ENCODE peak calls at places on chromosomes 13 and 19, in nine cellular contexts. One of them, this sample, is unnamed.

GRCh38 chr19:13095393-13095784 is 7.3 kb downstream of the LYL1 start:
- DNase-seq in skeletal muscle cell: no peak
- DNase-seq in mucosa of gallbladder: no peak
- DNase-seq in neuronal stem cell: no peak
- DNase-seq in NCI-H446: no peak
- DNase-seq in activated naive CD4-positive, alpha-beta T cell treated with anti-CD3 and anti-CD28 coated beads for 36 hours: peak; percentile 12
- DNase-seq in putamen: no peak
- DNase-seq in progenitor cell of endocrine pancreas: no peak
- DNase-seq in adrenal gland: no peak
- DNase-seq in this sample: no peak

GRCh38 chr19:18489627-18490184 is 32.2 kb downstream of the ELL start:
- DNase-seq in skeletal muscle cell: no peak
- DNase-seq in mucosa of gallbladder: no peak
- DNase-seq in neuronal stem cell: no peak
- DNase-seq in NCI-H446: no peak
- DNase-seq in activated naive CD4-positive, alpha-beta T cell treated with anti-CD3 and anti-CD28 coated beads for 36 hours: no peak
- DNase-seq in putamen: no peak
- DNase-seq in progenitor cell of endocrine pancreas: no peak
- DNase-seq in adrenal gland: no peak
- DNase-seq in this sample: no peak

GRCh38 chr13:43573361-43573740 is 213.4 kb downstream of the ENOX1 start:
- DNase-seq in skeletal muscle cell: no peak
- DNase-seq in mucosa of gallbladder: no peak
- DNase-seq in neuronal stem cell: no peak
- DNase-seq in NCI-H446: no peak
- DNase-seq in activated naive CD4-positive, alpha-beta T cell treated with anti-CD3 and anti-CD28 coated beads for 36 hours: no peak
- DNase-seq in putamen: no peak
- DNase-seq in progenitor cell of endocrine pancreas: no peak
- DNase-seq in adrenal gland: no peak
- DNase-seq in this sample: no peak

GRCh38 chr19:52336117-52336811 is at the start of gene ZNF610:
- DNase-seq in skeletal muscle cell: peak; percentile 53
- DNase-seq in mucosa of gallbladder: peak; percentile 94
- DNase-seq in neuronal stem cell: peak; percentile 66
- DNase-seq in NCI-H446: no peak
- DNase-seq in activated naive CD4-positive, alpha-beta T cell treated with anti-CD3 and anti-CD28 coated beads for 36 hours: peak; percentile 94
- DNase-seq in putamen: peak; percentile 90
- DNase-seq in progenitor cell of endocrine pancreas: peak; percentile 89
- DNase-seq in adrenal gland: peak; percentile 89
- DNase-seq in this sample: peak; percentile 89

GRCh38 chr19:15313649-15314279 is 18.6 kb downstream of the BRD4 start:
- DNase-seq in skeletal muscle cell: no peak
- DNase-seq in mucosa of gallbladder: no peak
- DNase-seq in neuronal stem cell: no peak
- DNase-seq in NCI-H446: no peak
- DNase-seq in activated naive CD4-positive, alpha-beta T cell treated with anti-CD3 and anti-CD28 coated beads for 36 hours: no peak
- DNase-seq in putamen: no peak
- DNase-seq in progenitor cell of endocrine pancreas: no peak
- DNase-seq in adrenal gland: peak; percentile 45
- DNase-seq in this sample: no peak

GRCh38 chr13:100610399-100611347 is 22.1 kb upstream of the GGACT start:
- DNase-seq in skeletal muscle cell: no peak
- DNase-seq in mucosa of gallbladder: no peak
- DNase-seq in neuronal stem cell: no peak
- DNase-seq in NCI-H446: peak; percentile 6
- DNase-seq in activated naive CD4-positive, alpha-beta T cell treated with anti-CD3 and anti-CD28 coated beads for 36 hours: no peak
- DNase-seq in putamen: no peak
- DNase-seq in progenitor cell of endocrine pancreas: no peak
- DNase-seq in adrenal gland: no peak
- DNase-seq in this sample: no peak

GRCh38 chr13:59447846-59448620 is 715.7 kb downstream of the DIAPH3 start:
- DNase-seq in skeletal muscle cell: peak; percentile 30
- DNase-seq in mucosa of gallbladder: no peak
- DNase-seq in neuronal stem cell: peak; percentile 35
- DNase-seq in NCI-H446: no peak
- DNase-seq in activated naive CD4-positive, alpha-beta T cell treated with anti-CD3 and anti-CD28 coated beads for 36 hours: no peak
- DNase-seq in putamen: no peak
- DNase-seq in progenitor cell of endocrine pancreas: no peak
- DNase-seq in adrenal gland: no peak
- DNase-seq in this sample: no peak

GRCh38 chr19:3057275-3057714 is 5.0 kb downstream of the TLE5 start:
- DNase-seq in skeletal muscle cell: peak; percentile 42
- DNase-seq in mucosa of gallbladder: peak; percentile 90
- DNase-seq in neuronal stem cell: no peak
- DNase-seq in NCI-H446: peak; percentile 99
- DNase-seq in activated naive CD4-positive, alpha-beta T cell treated with anti-CD3 and anti-CD28 coated beads for 36 hours: no peak
- DNase-seq in putamen: peak; percentile 65
- DNase-seq in progenitor cell of endocrine pancreas: no peak
- DNase-seq in adrenal gland: peak; percentile 96
- DNase-seq in this sample: peak; percentile 73

GRCh38 chr13:100336795-100337516 is 248.1 kb downstream of the PCCA start:
- DNase-seq in skeletal muscle cell: no peak
- DNase-seq in mucosa of gallbladder: no peak
- DNase-seq in neuronal stem cell: no peak
- DNase-seq in NCI-H446: no peak
- DNase-seq in activated naive CD4-positive, alpha-beta T cell treated with anti-CD3 and anti-CD28 coated beads for 36 hours: no peak
- DNase-seq in putamen: no peak
- DNase-seq in progenitor cell of endocrine pancreas: no peak
- DNase-seq in adrenal gland: no peak
- DNase-seq in this sample: no peak

GRCh38 chr19:27733551-27734266 is 1479.2 kb downstream of the UQCRFS1 start:
- DNase-seq in skeletal muscle cell: no peak
- DNase-seq in mucosa of gallbladder: no peak
- DNase-seq in neuronal stem cell: no peak
- DNase-seq in NCI-H446: no peak
- DNase-seq in activated naive CD4-positive, alpha-beta T cell treated with anti-CD3 and anti-CD28 coated beads for 36 hours: no peak
- DNase-seq in putamen: no peak
- DNase-seq in progenitor cell of endocrine pancreas: no peak
- DNase-seq in adrenal gland: no peak
- DNase-seq in this sample: no peak

GRCh38 chr13:37175996-37176395 is 70.5 kb upstream of the CSNK1A1L start:
- DNase-seq in skeletal muscle cell: peak; percentile 81
- DNase-seq in mucosa of gallbladder: no peak
- DNase-seq in neuronal stem cell: no peak
- DNase-seq in NCI-H446: no peak
- DNase-seq in activated naive CD4-positive, alpha-beta T cell treated with anti-CD3 and anti-CD28 coated beads for 36 hours: no peak
- DNase-seq in putamen: no peak
- DNase-seq in progenitor cell of endocrine pancreas: no peak
- DNase-seq in adrenal gland: no peak
- DNase-seq in this sample: no peak

GRCh38 chr13:114111577-114111976 is 20.8 kb downstream of the RASA3 start:
- DNase-seq in skeletal muscle cell: no peak
- DNase-seq in mucosa of gallbladder: no peak
- DNase-seq in neuronal stem cell: no peak
- DNase-seq in NCI-H446: no peak
- DNase-seq in activated naive CD4-positive, alpha-beta T cell treated with anti-CD3 and anti-CD28 coated beads for 36 hours: peak; percentile 49
- DNase-seq in putamen: no peak
- DNase-seq in progenitor cell of endocrine pancreas: no peak
- DNase-seq in adrenal gland: no peak
- DNase-seq in this sample: peak; percentile 8

GRCh38 chr13:24097064-24097463 is 63.5 kb upstream of the SPATA13 start:
- DNase-seq in skeletal muscle cell: peak; percentile 38
- DNase-seq in mucosa of gallbladder: no peak
- DNase-seq in neuronal stem cell: no peak
- DNase-seq in NCI-H446: no peak
- DNase-seq in activated naive CD4-positive, alpha-beta T cell treated with anti-CD3 and anti-CD28 coated beads for 36 hours: peak; percentile 69
- DNase-seq in putamen: peak; percentile 79
- DNase-seq in progenitor cell of endocrine pancreas: no peak
- DNase-seq in adrenal gland: peak; percentile 34
- DNase-seq in this sample: no peak

GRCh38 chr19:2394054-2394668 is 33.2 kb downstream of the TIMM13 start:
- DNase-seq in skeletal muscle cell: no peak
- DNase-seq in mucosa of gallbladder: no peak
- DNase-seq in neuronal stem cell: no peak
- DNase-seq in NCI-H446: no peak
- DNase-seq in activated naive CD4-positive, alpha-beta T cell treated with anti-CD3 and anti-CD28 coated beads for 36 hours: peak; percentile 48
- DNase-seq in putamen: peak; percentile 36
- DNase-seq in progenitor cell of endocrine pancreas: no peak
- DNase-seq in adrenal gland: no peak
- DNase-seq in this sample: peak; percentile 40

GRCh38 chr13:44876782-44877324 is 112.4 kb downstream of the NUFIP1 start:
- DNase-seq in skeletal muscle cell: no peak
- DNase-seq in mucosa of gallbladder: no peak
- DNase-seq in neuronal stem cell: no peak
- DNase-seq in NCI-H446: no peak
- DNase-seq in activated naive CD4-positive, alpha-beta T cell treated with anti-CD3 and anti-CD28 coated beads for 36 hours: peak; percentile 14
- DNase-seq in putamen: no peak
- DNase-seq in progenitor cell of endocrine pancreas: no peak
- DNase-seq in adrenal gland: no peak
- DNase-seq in this sample: no peak

GRCh38 chr19:2540646-2541454 is 64.9 kb downstream of the GADD45B start:
- DNase-seq in skeletal muscle cell: peak; percentile 92
- DNase-seq in mucosa of gallbladder: peak; percentile 95
- DNase-seq in neuronal stem cell: peak; percentile 93
- DNase-seq in NCI-H446: no peak
- DNase-seq in activated naive CD4-positive, alpha-beta T cell treated with anti-CD3 and anti-CD28 coated beads for 36 hours: no peak
- DNase-seq in putamen: no peak
- DNase-seq in progenitor cell of endocrine pancreas: peak; percentile 81
- DNase-seq in adrenal gland: peak; percentile 92
- DNase-seq in this sample: peak; percentile 82

GRCh38 chr19:4185413-4186086 is 3.1 kb downstream of the ANKRD24 start:
- DNase-seq in skeletal muscle cell: no peak
- DNase-seq in mucosa of gallbladder: no peak
- DNase-seq in neuronal stem cell: no peak
- DNase-seq in NCI-H446: no peak
- DNase-seq in activated naive CD4-positive, alpha-beta T cell treated with anti-CD3 and anti-CD28 coated beads for 36 hours: no peak
- DNase-seq in putamen: no peak
- DNase-seq in progenitor cell of endocrine pancreas: no peak
- DNase-seq in adrenal gland: no peak
- DNase-seq in this sample: no peak

GRCh38 chr19:28468701-28469459 is 744.1 kb downstream of the UQCRFS1 start:
- DNase-seq in skeletal muscle cell: peak; percentile 63
- DNase-seq in mucosa of gallbladder: peak; percentile 89
- DNase-seq in neuronal stem cell: no peak
- DNase-seq in NCI-H446: no peak
- DNase-seq in activated naive CD4-positive, alpha-beta T cell treated with anti-CD3 and anti-CD28 coated beads for 36 hours: peak; percentile 26
- DNase-seq in putamen: no peak
- DNase-seq in progenitor cell of endocrine pancreas: no peak
- DNase-seq in adrenal gland: peak; percentile 23
- DNase-seq in this sample: peak; percentile 75

GRCh38 chr19:33373701-33374405 is at the start of gene CEBPG:
- DNase-seq in skeletal muscle cell: no peak
- DNase-seq in mucosa of gallbladder: no peak
- DNase-seq in neuronal stem cell: peak; percentile 43
- DNase-seq in NCI-H446: no peak
- DNase-seq in activated naive CD4-positive, alpha-beta T cell treated with anti-CD3 and anti-CD28 coated beads for 36 hours: peak; percentile 67
- DNase-seq in putamen: no peak
- DNase-seq in progenitor cell of endocrine pancreas: peak; percentile 69
- DNase-seq in adrenal gland: peak; percentile 62
- DNase-seq in this sample: peak; percentile 68